ENCODE peak calls at places on chromosomes 3 and 15, in six cellular contexts. D is transverse colon, M is thyroid gland, K is sigmoid colon, B is spleen, V is adrenal gland. N is an unnamed sample.
A peak's percentile ranks its signal among the peaks of the same experiment; 100 is the strongest.

GRCh38 chr3:38004415-38005075 is 14.0 kb downstream of the VILL start:
- DNase-seq in V (peak; percentile 90), B (peak; percentile 83), D (peak; percentile 94), M (peak; percentile 82), K (peak; percentile 82), N (peak; percentile 74)

GRCh38 chr15:39381517-39381916 is 199.4 kb upstream of the THBS1 start:
- DNase-seq in K (no peak), B (no peak), D (no peak), M (no peak), V (no peak), N (no peak)

GRCh38 chr3:61876797-61877196 is 315.4 kb downstream of the PTPRG start:
- DNase-seq in V (no peak), M (no peak), D (no peak), B (no peak), K (no peak), N (no peak)

GRCh38 chr3:186097663-186098451 is 11.0 kb downstream of the ETV5 start:
- DNase-seq in B (no peak), M (peak; percentile 66), K (peak; percentile 73), D (peak; percentile 67), V (peak; percentile 86), N (no peak)

GRCh38 chr3:177358968-177359600 is 161.8 kb upstream of the TBL1XR1 start:
- DNase-seq in D (peak; percentile 82), M (peak; percentile 40), B (peak; percentile 90), V (peak; percentile 82), K (peak; percentile 75), N (peak; percentile 45)

GRCh38 chr3:197327701-197328100 is 29.3 kb upstream of the DLG1 start:
- DNase-seq in V (no peak), K (no peak), M (no peak), B (no peak), D (no peak), N (no peak)

GRCh38 chr15:63599401-63600000 is 2.3 kb downstream of the FBXL22 start:
- DNase-seq in M (peak; percentile 80), K (peak; percentile 92), B (peak; percentile 90), V (peak; percentile 87), D (peak; percentile 82), N (peak; percentile 67)

GRCh38 chr15:93088981-93089854 is at the start of gene RGMA:
- DNase-seq in M (peak; percentile 13), K (peak; percentile 70), V (no peak), D (no peak), B (no peak), N (peak; percentile 53)

GRCh38 chr3:143343944-143344343 is 224.4 kb downstream of the CHST2 start:
- DNase-seq in B (no peak), V (no peak), M (no peak), K (no peak), D (no peak), N (no peak)

GRCh38 chr3:17645074-17645698 is 97.2 kb downstream of the TBC1D5 start:
- DNase-seq in B (no peak), V (no peak), D (no peak), M (no peak), K (no peak), N (peak; percentile 17)

GRCh38 chr3:154085799-154086198 is 35.4 kb upstream of the ARHGEF26 start:
- DNase-seq in K (no peak), M (no peak), B (no peak), V (no peak), D (no peak), N (no peak)

GRCh38 chr15:93028632-93029612 is 60.1 kb downstream of the RGMA start:
- DNase-seq in K (peak; percentile 95), M (peak; percentile 94), V (peak; percentile 94), D (peak; percentile 51), B (peak; percentile 89), N (peak; percentile 78)

GRCh38 chr3:71095511-71096305 is 487.8 kb downstream of the FOXP1 start:
- DNase-seq in D (no peak), M (no peak), K (no peak), B (no peak), V (no peak), N (no peak)

GRCh38 chr15:29133321-29133720 is 136.3 kb downstream of the NSMCE3 start:
- DNase-seq in B (peak; percentile 67), K (peak; percentile 46), M (no peak), V (no peak), D (no peak), N (no peak)

GRCh38 chr3:96000963-96001362 is 813.4 kb upstream of the EPHA6 start:
- DNase-seq in B (no peak), M (no peak), D (no peak), V (no peak), K (no peak), N (no peak)

GRCh38 chr3:183261103-183261502 is 8.1 kb downstream of the B3GNT5 start:
- DNase-seq in V (no peak), M (no peak), B (no peak), K (no peak), D (no peak), N (no peak)

DNA sequence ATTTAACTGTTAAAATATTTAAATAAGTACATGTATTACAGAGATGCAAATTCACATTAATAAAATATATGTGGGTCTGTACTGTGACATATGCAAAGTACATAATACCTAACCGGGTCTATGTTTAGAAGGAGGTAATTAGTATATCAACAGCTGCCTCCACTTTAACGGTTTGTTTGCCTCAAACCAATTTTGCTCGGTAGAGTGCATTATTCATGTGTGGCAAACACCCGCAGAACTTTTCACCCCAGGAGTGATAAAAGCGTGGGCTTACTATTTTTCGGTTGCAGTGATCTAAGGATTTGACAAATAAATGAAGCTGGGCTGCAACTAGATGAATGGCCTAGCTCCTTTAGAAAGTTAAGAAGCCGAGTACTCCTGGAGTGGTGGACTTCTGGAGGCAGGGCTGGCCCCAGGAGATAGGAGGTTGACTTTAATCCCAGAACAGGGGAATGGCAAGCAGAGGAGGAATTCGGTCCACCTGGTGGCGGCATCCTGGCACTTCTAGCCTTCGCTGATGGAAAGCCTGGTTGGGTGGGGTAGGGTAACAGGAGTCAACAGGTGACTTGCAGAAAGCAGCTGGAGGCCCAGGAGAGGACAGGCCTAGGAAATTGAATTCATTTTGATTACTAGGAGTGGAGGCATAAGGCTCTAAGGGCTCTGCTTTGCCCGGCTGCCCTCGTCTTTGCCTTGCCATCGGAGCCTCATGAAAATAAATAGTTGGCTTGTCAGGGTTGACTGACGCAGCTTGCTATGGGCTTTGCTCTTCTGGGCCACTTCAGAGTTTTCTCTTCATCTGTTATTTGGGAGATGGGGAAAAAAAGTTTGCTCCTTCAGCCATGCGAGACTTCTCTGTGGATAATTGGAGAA is 2.4 kb downstream of the SLCO3A1 start:
- DNase-seq in K (no peak), D (peak; percentile 73), M (peak; percentile 77), B (no peak), V (no peak), N (no peak)
- H3K27me3 ChIP-seq in K (no peaks in the 10 kb centered on the region), D (no peaks in the 10 kb centered on the region), M (no peaks in the 10 kb centered on the region), B (no peaks in the 10 kb centered on the region), V (no peaks in the 10 kb centered on the region), N (no peaks in the 10 kb centered on the region)

GRCh38 chr3:13016083-13016725 is 57.0 kb downstream of the IQSEC1 start:
- DNase-seq in M (peak; percentile 83), K (peak; percentile 81), B (peak; percentile 93), D (peak; percentile 82), V (peak; percentile 83), N (no peak)

GRCh38 chr3:13016726-13017255 is 56.4 kb downstream of the IQSEC1 start:
- DNase-seq in B (peak; percentile 56), M (no peak), K (peak; percentile 34), D (peak; percentile 1), V (no peak), N (no peak)

GRCh38 chr3:13013994-13014754 is 59.1 kb downstream of the IQSEC1 start:
- DNase-seq in M (no peak), V (no peak), D (no peak), B (peak; percentile 85), K (peak; percentile 59), N (no peak)

GRCh38 chr3:13014755-13015285 is 58.4 kb downstream of the IQSEC1 start:
- DNase-seq in K (peak; percentile 49), D (peak; percentile 14), M (no peak), B (no peak), V (no peak), N (no peak)

DNA sequence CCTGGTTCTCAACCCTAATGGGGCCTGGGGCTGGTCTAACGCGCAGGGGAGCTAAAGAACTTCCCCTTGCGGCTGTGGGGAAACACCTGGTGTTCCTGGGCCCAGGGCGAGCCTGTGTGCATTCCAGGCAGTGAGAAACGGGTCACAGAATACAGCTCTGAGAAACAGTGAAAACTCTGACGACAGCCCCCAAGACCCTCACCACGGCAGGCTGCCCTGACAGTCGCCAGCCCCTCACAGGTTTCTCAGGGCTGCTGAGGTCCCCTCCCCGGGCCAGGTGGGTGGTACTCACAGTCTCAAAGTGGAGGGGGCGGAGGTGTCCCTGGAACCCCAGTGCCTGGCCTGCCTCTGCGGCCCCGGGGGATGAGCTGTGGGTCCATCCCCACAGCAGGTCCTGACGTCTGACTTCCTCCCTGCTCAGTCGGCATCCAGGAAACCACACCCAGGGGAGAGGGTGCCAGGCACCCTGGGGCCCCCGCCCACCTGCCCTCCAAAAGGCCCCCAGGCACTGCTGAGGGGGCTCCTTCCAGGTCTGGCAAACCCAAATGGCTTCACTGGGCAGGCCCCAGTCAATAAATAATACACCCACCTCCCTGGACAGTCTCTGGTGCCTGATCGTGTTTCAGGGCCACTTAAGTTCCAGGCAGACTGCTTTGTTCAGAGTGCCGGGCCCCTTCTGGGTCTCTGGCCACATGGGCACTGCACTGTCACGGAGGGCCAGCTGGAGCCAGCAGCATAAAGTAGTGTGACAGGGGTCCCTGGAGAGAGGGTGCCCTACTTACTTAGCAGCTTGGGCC is 57.7 kb downstream of the IQSEC1 start:
- DNase-seq in K (peak; percentile 70), V (no peak), B (peak; percentile 94), M (peak; percentile 20), D (peak; percentile 63), N (no peak)
- TF ChIP-seq POLR2A in K (no peak), V (peak; percentile 18), B (peak; percentile 41), M (no peak), D (peak; percentile 49), N (no peak)

DNA sequence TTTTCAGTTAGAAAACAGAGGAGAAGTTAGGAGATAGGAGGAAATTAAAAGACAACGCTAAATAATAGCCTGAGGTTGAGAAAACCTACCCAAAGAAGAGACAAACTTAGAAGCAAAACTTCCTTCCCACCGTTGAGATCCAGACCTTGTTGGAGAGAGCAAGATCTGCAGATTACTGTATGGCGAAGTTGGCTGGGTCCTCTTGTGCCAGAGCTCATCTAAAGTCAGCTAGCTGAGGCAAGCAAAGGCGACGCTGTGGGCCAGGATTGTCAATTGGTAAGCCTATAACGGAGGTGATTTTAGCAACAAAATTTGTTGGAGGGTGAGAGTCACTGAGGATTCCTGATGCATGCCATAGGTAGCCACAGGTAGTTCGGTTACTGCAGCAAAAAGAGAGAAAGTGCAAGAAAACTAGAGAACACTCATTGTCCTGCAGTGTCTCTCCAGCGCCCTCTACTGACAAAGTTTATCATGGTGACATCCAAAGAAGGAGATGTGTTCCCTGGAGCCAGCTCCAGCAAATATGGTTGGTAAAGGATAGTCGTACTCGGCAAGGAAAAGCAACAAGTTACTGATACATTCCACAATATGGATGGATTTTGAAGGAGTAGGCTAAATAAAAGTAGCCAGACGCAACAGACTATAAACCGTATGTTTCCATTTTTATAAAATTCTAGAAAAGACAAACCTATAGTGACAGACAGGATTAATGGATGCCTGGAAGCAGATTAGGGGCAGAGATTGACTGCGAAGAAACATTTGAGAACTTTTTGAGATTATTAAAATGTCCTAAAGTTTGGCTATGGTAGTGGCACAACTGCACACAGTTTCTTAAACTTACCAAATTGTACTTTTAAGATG is 9.8 kb upstream of the OR5K4 start:
- DNase-seq in V (no peak), D (peak; percentile 9), M (peak; percentile 18), B (no peak), K (no peak), N (no peak)
- TF ChIP-seq CTCF in V (peak; percentile 56), D (no peak), M (no peak), B (no peak), K (no peak), N (no peak)

DNA sequence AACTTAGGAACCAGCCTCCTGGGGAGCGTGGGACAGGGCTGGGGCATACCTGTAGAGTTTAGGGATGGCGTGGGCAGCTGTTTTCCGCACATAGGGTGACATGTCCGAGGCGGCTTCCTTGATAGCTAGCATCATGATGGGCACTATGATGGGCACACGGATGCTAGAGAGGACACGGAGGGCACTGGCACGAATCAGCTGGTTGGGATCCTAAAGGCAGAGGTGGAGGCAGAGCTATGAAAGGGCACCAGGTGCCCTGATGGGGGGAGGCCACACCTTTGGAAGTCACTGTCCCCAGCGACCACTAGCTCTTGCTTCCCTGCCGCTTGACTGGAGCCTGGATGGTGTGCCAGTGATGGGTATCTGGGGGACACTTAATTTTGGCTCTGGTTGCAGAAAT is 28.3 kb downstream of the AP3B2 start:
- DNase-seq in B (no peak), K (peak; percentile 32), D (no peak), V (no peak), M (no peak), N (no peak)
- H3K27me3 ChIP-seq in B (peaks cover 14% of the 10 kb centered on the region), K (peaks cover 22% of the 10 kb centered on the region), D (peaks cover 29% of the 10 kb centered on the region), V (peaks cover 2% of the 10 kb centered on the region), M (no peaks in the 10 kb centered on the region), N (peaks cover 10% of the 10 kb centered on the region)

N was measured in uterus.